ENCODE peak calls at places on chromosomes 2 and 18, in seven cellular contexts. N, T, J, U, P, Z and R are unnamed samples.

GRCh38 chr2:28981016-28981441 is at the start of gene TOGARAM2:
- DNase-seq in J (no peak), Z (no peak), T (no peak), N (no peak), P (no peak), U (no peak), R (no peak)

GRCh38 chr18:77086034-77086433 is 46.5 kb downstream of the MBP start:
- DNase-seq in P (peak; percentile 24), J (no peak), T (no peak), Z (peak; percentile 96), N (no peak), U (no peak), R (peak; percentile 93)

GRCh38 chr2:157438907-157439791 is 4.7 kb downstream of the CYTIP start:
- DNase-seq in T (no peak), U (no peak), N (no peak), P (no peak), Z (no peak), J (no peak), R (no peak)

GRCh38 chr18:50594931-50595330 is 35.0 kb downstream of the MAPK4 start:
- DNase-seq in U (no peak), J (no peak), Z (peak; percentile 66), N (no peak), T (no peak), P (peak; percentile 55), R (peak; percentile 35)

GRCh38 chr2:230870544-230871360 is 6.0 kb downstream of the ITM2C start:
- DNase-seq in N (no peak), T (no peak), Z (no peak), P (no peak), J (no peak), U (no peak), R (no peak)

GRCh38 chr2:158134055-158134454 is 32.4 kb downstream of the UPP2 start:
- DNase-seq in Z (no peak), U (no peak), T (no peak), N (no peak), J (no peak), P (no peak), R (no peak)

GRCh38 chr18:63070750-63071502 is 248.6 kb downstream of the BCL2 start:
- DNase-seq in P (no peak), J (no peak), T (no peak), N (no peak), Z (no peak), U (no peak), R (no peak)

GRCh38 chr2:3580449-3580848 is 5.4 kb downstream of the RPS7 start:
- DNase-seq in J (no peak), U (no peak), N (no peak), P (no peak), Z (no peak), T (no peak), R (no peak)

GRCh38 chr18:46322941-46323340 is 218.8 kb downstream of the HAUS1 start:
- DNase-seq in P (no peak), U (no peak), T (no peak), J (no peak), Z (no peak), N (no peak), R (no peak)

GRCh38 chr2:236179653-236180500 is 11.7 kb upstream of the GBX2 start:
- DNase-seq in N (no peak), U (no peak), J (no peak), Z (peak; percentile 49), T (no peak), P (peak; percentile 56), R (peak; percentile 81)

DNA sequence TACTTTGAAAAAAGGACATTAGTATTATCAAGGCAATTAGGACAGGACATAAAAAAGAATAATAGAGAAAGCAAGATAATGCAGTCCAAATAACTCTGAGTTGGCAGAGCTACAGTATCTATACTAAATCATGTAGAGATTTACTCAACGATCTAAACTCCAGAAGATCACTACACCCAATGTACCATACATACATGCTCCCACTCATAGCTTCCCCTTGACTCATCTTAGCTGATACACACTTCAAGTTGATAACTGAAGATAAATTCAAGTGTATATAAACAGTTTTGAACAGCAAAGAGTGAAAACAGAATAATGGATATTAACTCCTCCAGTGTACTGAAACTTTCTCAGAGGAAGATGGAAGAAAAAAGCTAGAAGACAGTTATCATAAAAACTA is 78.5 kb downstream of the SESTD1 start:
- DNase-seq in Z (peak; percentile 5), J (no peak), N (no peak), P (peak; percentile 1), T (no peak), U (peak; percentile 11), R (no peak)
- TF ChIP-seq CTCF in Z (no peak), J (no peak), N (no peak), P (no peak), T (no peak), U (no peak), R (no peak)

GRCh38 chr2:239853121-239853520 is 172.0 kb downstream of the NDUFA10 start:
- DNase-seq in U (no peak), P (no peak), J (no peak), N (no peak), T (no peak), Z (no peak), R (no peak)
- H3K27ac ChIP-seq in U (no peak overlapping the region), P (no peak overlapping the region), J (no peak overlapping the region), N (no peak overlapping the region), T (no peak overlapping the region), Z (no peak overlapping the region), R (no peak overlapping the region)

GRCh38 chr2:180953550-180953949 is 26.9 kb upstream of the UBE2E3 start:
- DNase-seq in T (no peak), N (no peak), Z (no peak), J (no peak), U (no peak), P (no peak), R (no peak)
- TF ChIP-seq CTCF in T (no peak), N (no peak), Z (no peak), J (no peak), U (no peak), P (no peak), R (no peak)

GRCh38 chr2:54371461-54372065 is 84.6 kb upstream of the SPTBN1 start:
- DNase-seq in T (no peak), J (no peak), P (no peak), N (no peak), U (no peak), Z (no peak), R (no peak)
- H3K27ac ChIP-seq in T (no peak overlapping the region), J (no peak overlapping the region), P (no peak overlapping the region), N (peak overlapping the region; percentile 20), U (no peak overlapping the region), Z (no peak overlapping the region), R (no peak overlapping the region)

DNA sequence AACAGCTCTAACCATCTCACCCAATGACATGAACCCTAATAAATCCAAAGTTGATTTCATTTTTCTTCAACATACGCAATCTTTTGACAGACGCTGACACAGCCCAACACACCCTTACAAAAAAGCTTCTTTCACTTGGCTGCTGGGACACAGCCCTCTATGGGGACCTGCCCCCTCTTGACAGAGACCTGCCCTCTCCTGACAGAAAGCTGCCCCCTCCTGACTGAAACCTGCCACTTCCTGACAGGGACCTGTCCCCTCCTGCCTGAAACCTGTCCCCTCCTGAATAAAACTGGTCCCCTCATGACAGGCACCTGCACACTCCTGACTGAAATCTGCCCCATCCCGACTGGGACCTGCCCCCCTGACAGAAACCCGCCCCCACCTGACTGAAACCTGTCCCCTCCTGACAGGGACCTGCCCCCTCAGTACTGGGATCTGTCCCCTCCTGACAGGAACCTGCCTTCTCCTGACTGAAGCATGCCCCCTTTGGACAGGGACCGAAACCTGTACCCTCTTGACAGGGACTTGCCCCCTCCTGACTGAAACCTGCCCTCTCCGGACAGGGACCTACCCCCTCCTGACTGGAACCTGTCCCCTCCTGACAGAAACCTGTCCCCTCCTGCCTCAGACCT is 87.9 kb downstream of the PXDN start:
- DNase-seq in Z (no peak), P (peak; percentile 17), U (no peak), N (peak; percentile 18), T (no peak), J (no peak), R (no peak)
- TF ChIP-seq CTCF in Z (peak; percentile 21), P (peak; percentile 28), U (no peak), N (no peak), T (no peak), J (no peak), R (no peak)

GRCh38 chr2:30808695-30809094 is 1.4 kb upstream of the CAPN13 start:
- DNase-seq in N (no peak), P (no peak), J (no peak), U (no peak), T (no peak), Z (no peak), R (no peak)
- H3K27ac ChIP-seq in N (no peak overlapping the region), P (no peak overlapping the region), J (no peak overlapping the region), U (no peak overlapping the region), T (no peak overlapping the region), Z (no peak overlapping the region), R (no peak overlapping the region)

GRCh38 chr2:170878061-170878460 is 51.0 kb upstream of the GORASP2 start:
- DNase-seq in T (no peak), J (no peak), N (no peak), Z (peak; percentile 74), P (peak; percentile 79), U (no peak), R (no peak)

GRCh38 chr2:170869036-170869435 is 52.3 kb downstream of the GAD1 start:
- DNase-seq in P (peak; percentile 10), J (no peak), U (no peak), T (no peak), N (no peak), Z (no peak), R (no peak)

GRCh38 chr2:170869461-170869860 is 52.8 kb downstream of the GAD1 start:
- DNase-seq in Z (peak; percentile 35), P (no peak), T (no peak), U (no peak), J (no peak), N (no peak), R (no peak)

GRCh38 chr2:170878505-170878904 is 50.5 kb upstream of the GORASP2 start:
- DNase-seq in P (no peak), N (no peak), T (no peak), Z (no peak), J (no peak), U (no peak), R (no peak)

GRCh38 chr2:170873035-170873692 is 55.9 kb upstream of the GORASP2 start:
- DNase-seq in Z (peak; percentile 58), T (peak; percentile 63), N (peak; percentile 66), U (peak; percentile 26), J (peak; percentile 78), P (peak; percentile 84), R (peak; percentile 84)
- TF ChIP-seq CTCF in Z (peak; percentile 94), T (peak; percentile 80), N (peak; percentile 73), U (peak; percentile 97), J (peak; percentile 86), P (peak; percentile 94), R (peak; percentile 94)